ENCODE peak calls at places on chromosomes 7 and 10, in ten cellular contexts. T is fibroblast of lung; B is gastrocnemius medialis; J is tibial artery; Z is PC-9; I is BE2C; G is HCT116; R is psoas muscle; C is CD8-positive, alpha-beta memory T cell; X is ovary. E is an unnamed sample. For H3K4me1, the result is how much of the 10 kb centered on the place peaks cover.

GRCh38 chr7:157703131-157703530 is 366.3 kb downstream of the DNAJB6 start:
- DNase-seq in J (peak), I (no peak), Z (no peak), T (no peak), G (no peak), B (no peak), R (no peak), C (no peak), X (no peak), E (no peak)

GRCh38 chr10:37289833-37290464 is 164.6 kb downstream of the ANKRD30A start:
- DNase-seq in I (no peak), J (no peak), G (no peak), B (no peak), Z (no peak), C (no peak), R (no peak), T (no peak), X (no peak), E (no peak)

GRCh38 chr10:35498693-35499092 is 106.4 kb upstream of the GJD4 start:
- DNase-seq in T (no peak), G (no peak), B (no peak), Z (no peak), I (no peak), C (no peak), X (no peak), J (no peak), R (no peak), E (no peak)

GRCh38 chr10:2700626-2701305 is 366.6 kb upstream of the PFKP start:
- DNase-seq in X (no peak), B (no peak), R (no peak), G (no peak), C (no peak), Z (no peak), T (no peak), J (no peak), I (no peak), E (no peak)

GRCh38 chr7:80445351-80445750 is 66.5 kb downstream of the GNAT3 start:
- DNase-seq in Z (no peak), J (no peak), B (no peak), G (no peak), R (no peak), X (no peak), C (no peak), I (no peak), T (no peak), E (no peak)

GRCh38 chr7:127993317-127993716 is 37.9 kb downstream of the LRRC4 start:
- DNase-seq in I (no peak), B (no peak), T (no peak), G (no peak), R (no peak), Z (no peak), X (no peak), C (no peak), J (no peak), E (no peak)

GRCh38 chr7:113404245-113404644 is 285.9 kb upstream of the SMIM30 start:
- DNase-seq in G (peak), X (no peak), T (no peak), Z (no peak), B (no peak), C (no peak), J (no peak), R (no peak), I (no peak), E (peak)

GRCh38 chr7:3439333-3440030 is 138.4 kb downstream of the SDK1 start:
- DNase-seq in I (no peak), T (peak), R (no peak), G (no peak), B (no peak), X (no peak), C (no peak), Z (no peak), J (no peak), E (no peak)

GRCh38 chr10:101716891-101717659 is 22.1 kb upstream of the FBXW4 start:
- DNase-seq in G (no peak), J (no peak), I (no peak), C (no peak), Z (peak), R (no peak), T (no peak), X (no peak), B (no peak), E (no peak)

GRCh38 chr7:51162724-51163329 is 153.8 kb downstream of the COBL start:
- DNase-seq in J (no peak), B (peak), R (peak), Z (peak), X (peak), T (peak), I (peak), G (peak), C (peak), E (peak)

GRCh38 chr10:117186832-117187615 is 10.3 kb upstream of the KCNK18 start:
- DNase-seq in G (peak), C (no peak), T (no peak), J (no peak), Z (no peak), R (no peak), X (no peak), B (no peak), I (no peak), E (no peak)

GRCh38 chr7:104149822-104150221 is 58.0 kb downstream of the ORC5 start:
- DNase-seq in T (no peak), B (no peak), G (no peak), I (no peak), C (no peak), Z (no peak), J (no peak), R (no peak), X (no peak), E (no peak)

GRCh38 chr10:14570800-14571199 is 203.9 kb downstream of the FAM107B start:
- DNase-seq in Z (no peak), B (no peak), T (no peak), J (no peak), X (no peak), C (no peak), G (no peak), R (no peak), I (no peak), E (no peak)

GRCh38 chr10:1540144-1540543 is 197.2 kb downstream of the ADARB2 start:
- DNase-seq in C (no peak), J (peak), I (no peak), Z (no peak), G (no peak), X (no peak), B (no peak), R (no peak), T (no peak), E (no peak)

GRCh38 chr10:20334559-20334958 is 518.3 kb downstream of the PLXDC2 start:
- DNase-seq in G (no peak), B (no peak), C (no peak), T (no peak), R (no peak), X (no peak), I (no peak), Z (no peak), J (no peak), E (no peak)

GRCh38 chr10:8581521-8582225 is 527.2 kb downstream of the GATA3 start:
- DNase-seq in G (no peak), T (no peak), Z (peak), B (no peak), I (no peak), C (no peak), R (no peak), J (no peak), X (no peak), E (no peak)

GRCh38 chr10:13743963-13744362 is 157.2 kb downstream of the PRPF18 start:
- DNase-seq in J (peak), B (no peak), Z (no peak), C (no peak), R (no peak), X (no peak), I (no peak), T (no peak), G (no peak), E (no peak)

GRCh38 chr7:88091988-88092675 is 127.7 kb downstream of the SRI start:
- DNase-seq in B (no peak), X (no peak), I (no peak), Z (no peak), R (no peak), C (no peak), G (no peak), T (no peak), J (no peak), E (no peak)

GRCh38 chr10:75111906-75112703 is 649 bp downstream of the SAMD8 start:
- DNase-seq in I (peak), T (peak), Z (peak), B (peak), J (peak), X (peak), C (peak), G (peak), R (peak), E (no peak)

GRCh38 chr7:122143376-122143750 is 686 bp downstream of the AASS start:
- DNase-seq in T (peak), Z (no peak), C (no peak), R (peak), I (no peak), X (peak), G (no peak), B (peak), J (peak), E (no peak)

GRCh38 chr10:74103560-74104248 is 46.9 kb downstream of the AP3M1 start:
- DNase-seq in B (no peak), R (no peak), T (peak), I (no peak), J (no peak), Z (no peak), C (no peak), G (peak), X (no peak), E (no peak)

GRCh38 chr10:95837783-95838182 is 70.0 kb upstream of the CC2D2B start:
- DNase-seq in I (no peak), Z (no peak), X (no peak), R (no peak), C (no peak), G (no peak), J (no peak), T (no peak), B (no peak), E (no peak)

GRCh38 chr7:81501220-81501619 is 268.6 kb downstream of the HGF start:
- DNase-seq in R (no peak), X (no peak), T (peak), Z (no peak), B (no peak), C (no peak), G (peak), J (no peak), I (no peak), E (no peak)

GRCh38 chr7:105210721-105211205 is 178.0 kb downstream of the SRPK2 start:
- DNase-seq in Z (no peak), J (no peak), B (no peak), G (no peak), T (no peak), C (no peak), X (peak), R (no peak), I (no peak), E (no peak)

GRCh38 chr7:22980422-22980821 is 33.5 kb downstream of the HYCC1 start:
- DNase-seq in Z (no peak), J (no peak), B (no peak), X (no peak), R (no peak), G (no peak), T (peak), I (no peak), C (no peak), E (no peak)

GRCh38 chr7:122970740-122971725 is 24.5 kb downstream of the TAS2R16 start:
- DNase-seq in Z (no peak), T (no peak), R (no peak), X (no peak), J (no peak), B (no peak), G (no peak), C (no peak), I (no peak), E (no peak)

GRCh38 chr7:2114052-2114451 is 118.7 kb downstream of the MAD1L1 start:
- DNase-seq in T (peak), J (no peak), G (peak), Z (no peak), C (no peak), X (no peak), R (no peak), I (no peak), B (no peak), E (no peak)

GRCh38 chr10:25157650-25158049 is 17.2 kb upstream of the GPR158 start:
- DNase-seq in G (no peak), C (no peak), R (no peak), X (no peak), Z (no peak), I (no peak), J (no peak), T (no peak), B (no peak), E (no peak)

GRCh38 chr10:106511917-106512316 is 652.6 kb downstream of the SORCS1 start:
- DNase-seq in R (no peak), Z (no peak), C (no peak), I (no peak), G (no peak), J (no peak), X (no peak), B (no peak), T (no peak), E (no peak)

GRCh38 chr10:132507956-132508490 is 29.6 kb upstream of the INPP5A start:
- DNase-seq in T (no peak), X (peak), J (peak), Z (no peak), B (no peak), G (no peak), I (no peak), R (no peak), C (no peak), E (no peak)

GRCh38 chr10:31278279-31278941 is 40.6 kb upstream of the ZEB1 start:
- DNase-seq in X (no peak), C (no peak), J (no peak), G (no peak), I (no peak), R (no peak), T (no peak), B (no peak), Z (no peak), E (no peak)

GRCh38 chr7:54774785-54775740 is 16.1 kb upstream of the SEC61G start:
- DNase-seq in B (no peak), X (no peak), J (no peak), T (no peak), C (no peak), I (no peak), G (no peak), R (no peak), Z (no peak), E (no peak)

GRCh38 chr7:100373261-100373831 is at the start of gene PILRA:
- DNase-seq in X (no peak), C (no peak), T (peak), I (no peak), R (no peak), G (no peak), Z (no peak), B (no peak), J (no peak), E (no peak)

GRCh38 chr7:133513608-133514007 is 260.7 kb downstream of the EXOC4 start:
- DNase-seq in G (no peak), I (no peak), T (peak), X (no peak), C (no peak), R (no peak), J (no peak), Z (no peak), B (no peak), E (no peak)

GRCh38 chr10:34184901-34185386 is 630.2 kb downstream of the PARD3 start:
- DNase-seq in Z (no peak), C (no peak), R (no peak), J (no peak), X (no peak), T (no peak), I (no peak), G (no peak), B (no peak), E (no peak)

GRCh38 chr7:5284304-5285281 is 1.9 kb downstream of the SLC29A4 start:
- DNase-seq in Z (peak), R (no peak), C (no peak), X (no peak), T (peak), J (no peak), B (no peak), I (peak), G (peak), E (no peak)

GRCh38 chr7:120985130-120985758 is 3.3 kb upstream of the CPED1 start:
- DNase-seq in I (peak), X (no peak), Z (no peak), C (no peak), R (no peak), T (no peak), G (no peak), B (no peak), J (no peak), E (no peak)

GRCh38 chr7:122532406-122533269 is 166.3 kb downstream of the RNF133 start:
- DNase-seq in J (no peak), X (no peak), G (peak), R (no peak), B (no peak), I (no peak), C (no peak), Z (no peak), T (peak), E (no peak)

GRCh38 chr10:88116491-88116890 is 253.1 kb downstream of the PTEN start:
- DNase-seq in B (no peak), X (no peak), Z (no peak), J (no peak), G (no peak), C (no peak), R (no peak), I (no peak), T (no peak), E (no peak)

GRCh38 chr7:130841416-130841815 is 107.4 kb upstream of the KLF14 start:
- DNase-seq in G (no peak), C (no peak), Z (no peak), T (no peak), X (no peak), J (no peak), R (no peak), I (no peak), B (no peak), E (no peak)

GRCh38 chr7:30253796-30254165 is 30.6 kb upstream of the ZNRF2 start:
- DNase-seq in T (no peak), B (no peak), R (no peak), Z (no peak), X (no peak), C (no peak), G (no peak), J (no peak), I (no peak), E (no peak)
- H3K4me1 ChIP-seq in T (under half), B (under half), R (under half), Z (under half), X (under half), C (under half), G (under half), J (under half), I (under half), E (under half)

DNA sequence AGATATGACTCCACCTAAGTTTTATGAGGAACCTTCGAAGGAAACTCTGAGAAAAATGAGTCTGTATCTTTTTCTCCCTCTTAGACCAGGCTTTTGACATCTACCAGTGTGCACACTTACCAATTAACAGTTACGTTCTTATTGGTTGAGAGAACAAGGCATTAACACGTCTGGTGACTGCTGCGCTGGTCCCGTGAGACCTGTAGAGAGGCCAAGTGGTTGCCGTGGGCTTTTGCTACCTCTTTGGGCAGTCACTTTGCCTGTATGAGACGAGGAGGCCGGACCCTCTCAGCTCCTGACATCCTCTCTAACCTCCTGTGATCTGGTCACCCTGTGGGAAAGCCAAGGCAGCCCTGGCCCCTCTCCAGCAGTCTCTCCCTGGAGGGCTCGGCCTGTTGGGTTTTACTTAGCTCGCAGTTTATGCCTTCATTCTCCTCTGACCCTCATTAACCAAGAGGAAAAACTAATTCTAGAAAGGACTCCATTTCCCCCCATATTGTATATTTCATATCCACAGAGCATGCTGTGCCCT is 513.9 kb upstream of the GALNT17 start:
- DNase-seq in I (peak), G (no peak), C (no peak), Z (no peak), R (peak), T (no peak), B (no peak), J (no peak), X (no peak), E (no peak)
- H3K4me1 ChIP-seq in I (under half), G (under half), C (under half), Z (under half), R (under half), T (under half), B (under half), J (under half), X (under half), E (under half)

GRCh38 chr7:148701414-148701813 is 2.7 kb downstream of the CUL1 start:
- DNase-seq in X (no peak), Z (no peak), R (no peak), G (no peak), C (no peak), I (no peak), J (no peak), B (no peak), T (peak), E (no peak)
- H3K4me1 ChIP-seq in X (under half), Z (half or more), R (half or more), G (under half), C (half or more), I (under half), J (under half), B (half or more), T (under half), E (under half)

GRCh38 chr10:50603151-50603850 is 20.5 kb downstream of the SGMS1 start:
- DNase-seq in G (no peak), X (no peak), I (no peak), Z (no peak), R (no peak), B (no peak), C (no peak), J (no peak), T (no peak), E (no peak)
- H3K4me1 ChIP-seq in G (under half), X (under half), I (under half), Z (half or more), R (half or more), B (under half), C (half or more), J (under half), T (under half), E (under half)

GRCh38 chr10:49080965-49081364 is 34.4 kb downstream of the VSTM4 start:
- DNase-seq in X (no peak), B (no peak), R (no peak), Z (no peak), G (no peak), C (no peak), I (no peak), T (no peak), J (no peak), E (no peak)

GRCh38 chr10:49076741-49077521 is 38.4 kb downstream of the VSTM4 start:
- DNase-seq in X (no peak), R (no peak), G (no peak), C (no peak), Z (no peak), B (no peak), I (no peak), J (no peak), T (no peak), E (no peak)

GRCh38 chr10:49079499-49079898 is 35.8 kb downstream of the VSTM4 start:
- DNase-seq in R (no peak), G (no peak), C (no peak), T (no peak), I (no peak), Z (no peak), J (no peak), B (no peak), X (no peak), E (no peak)

GRCh38 chr10:49080071-49080470 is 35.3 kb downstream of the VSTM4 start:
- DNase-seq in Z (no peak), C (no peak), I (no peak), R (peak), B (no peak), G (no peak), X (peak), J (no peak), T (peak), E (no peak)

DNA sequence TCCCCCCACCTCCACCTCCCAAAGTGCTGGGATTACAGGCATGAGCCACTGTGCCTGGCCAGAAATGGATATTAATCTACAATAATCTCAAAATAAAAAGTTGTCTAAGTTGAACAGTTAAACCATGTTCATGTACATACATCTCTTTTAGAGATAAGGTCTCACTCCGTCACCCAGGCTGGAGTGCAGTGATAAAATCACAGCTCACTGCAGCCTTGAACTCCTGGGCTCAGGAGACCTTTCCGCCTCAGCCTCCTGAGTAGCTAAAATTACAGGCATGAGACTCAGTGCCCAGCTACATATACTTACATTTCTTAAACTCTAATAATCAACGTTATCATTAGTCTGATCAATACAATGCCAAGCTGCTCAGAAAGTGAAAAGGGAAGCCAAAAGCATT is 36.2 kb downstream of the VSTM4 start:
- DNase-seq in G (no peak), X (no peak), I (no peak), B (no peak), R (no peak), T (no peak), C (no peak), J (no peak), Z (no peak), E (no peak)
- H3K4me1 ChIP-seq in G (under half), X (under half), I (under half), B (under half), R (under half), T (under half), C (under half), J (under half), Z (under half), E (under half)

GRCh38 chr10:69443354-69443753 is 7.9 kb upstream of the TSPAN15 start:
- DNase-seq in Z (no peak), J (no peak), I (no peak), T (no peak), R (no peak), B (no peak), C (no peak), G (no peak), X (no peak), E (no peak)

GRCh38 chr10:69438531-69439349 is 12.5 kb upstream of the TSPAN15 start:
- DNase-seq in T (peak), B (no peak), I (peak), Z (peak), R (no peak), G (peak), J (no peak), X (no peak), C (no peak), E (no peak)

GRCh38 chr10:69437321-69438259 is 13.7 kb upstream of the TSPAN15 start:
- DNase-seq in T (no peak), B (no peak), Z (no peak), I (no peak), C (no peak), X (no peak), J (no peak), R (no peak), G (no peak), E (no peak)

GRCh38 chr10:69439350-69439739 is 11.9 kb upstream of the TSPAN15 start:
- DNase-seq in Z (peak), R (peak), G (no peak), B (peak), T (no peak), C (no peak), X (no peak), J (no peak), I (no peak), E (no peak)

GRCh38 chr10:69439813-69440506 is 11.3 kb upstream of the TSPAN15 start:
- DNase-seq in R (no peak), I (no peak), X (no peak), Z (peak), B (no peak), J (no peak), T (peak), G (no peak), C (no peak), E (no peak)
- H3K4me1 ChIP-seq in R (under half), I (under half), X (under half), Z (half or more), B (under half), J (under half), T (under half), G (under half), C (under half), E (under half)